ENCODE peak calls at places on chromosomes 7 and 10, in seven cellular contexts. U, G, A, Z, K, P and L are unnamed samples.
A peak's percentile ranks its signal among the peaks of the same experiment; 100 is the strongest.

GRCh38 chr7:2613926-2614613 is 17.7 kb upstream of the TTYH3 start:
- DNase-seq in P (peak; percentile 61), U (no peak), A (no peak), Z (no peak), K (no peak), G (peak; percentile 59), L (no peak)

GRCh38 chr10:184911-185310 is 49.7 kb downstream of the ZMYND11 start:
- DNase-seq in U (no peak), G (peak; percentile 50), Z (no peak), A (no peak), P (no peak), K (no peak), L (no peak)

GRCh38 chr7:26685636-26686035 is 178.8 kb downstream of the SKAP2 start:
- DNase-seq in P (no peak), G (peak; percentile 35), Z (no peak), A (no peak), K (no peak), U (no peak), L (no peak)

GRCh38 chr10:62239994-62240393 is 28.6 kb downstream of the RTKN2 start:
- DNase-seq in Z (no peak), K (no peak), U (no peak), A (no peak), G (peak; percentile 22), P (no peak), L (no peak)

GRCh38 chr7:38731195-38731594 is 100.0 kb upstream of the AMPH start:
- DNase-seq in K (no peak), U (no peak), Z (no peak), A (no peak), P (no peak), G (no peak), L (no peak)

GRCh38 chr7:130141161-130141857 is 63.9 kb downstream of the TMEM209 start:
- DNase-seq in Z (no peak), U (peak; percentile 61), K (peak; percentile 93), G (peak; percentile 86), P (peak; percentile 62), A (peak; percentile 92), L (no peak)

GRCh38 chr10:62890395-62890794 is 74.2 kb upstream of the EGR2 start:
- DNase-seq in P (no peak), K (no peak), G (no peak), Z (no peak), A (no peak), U (no peak), L (no peak)

GRCh38 chr7:79304711-79305110 is 148.8 kb downstream of the MAGI2 start:
- DNase-seq in A (no peak), Z (no peak), U (no peak), G (no peak), P (no peak), K (no peak), L (no peak)

GRCh38 chr10:86292462-86293322 is 73.9 kb downstream of the GRID1 start:
- DNase-seq in A (no peak), Z (no peak), K (no peak), U (no peak), G (no peak), P (no peak), L (no peak)

GRCh38 chr7:95469187-95469586 is 16.6 kb upstream of the ASB4 start:
- DNase-seq in Z (no peak), U (no peak), P (no peak), A (no peak), K (no peak), G (no peak), L (no peak)

GRCh38 chr7:68247566-68247965 is 1250.9 kb downstream of the TYW1 start:
- DNase-seq in Z (no peak), P (no peak), G (no peak), K (no peak), A (no peak), U (no peak), L (no peak)

GRCh38 chr10:88299787-88300186 is 283.3 kb downstream of the RNLS start:
- DNase-seq in G (no peak), A (no peak), U (no peak), K (no peak), P (no peak), Z (no peak), L (no peak)

GRCh38 chr10:113347508-113347907 is 205.3 kb upstream of the HABP2 start:
- DNase-seq in P (peak; percentile 29), U (no peak), A (no peak), G (no peak), Z (no peak), K (no peak), L (no peak)

GRCh38 chr10:129955591-129956284 is 8.3 kb downstream of the EBF3 start:
- DNase-seq in G (peak; percentile 36), A (no peak), Z (no peak), K (peak; percentile 38), U (peak; percentile 8), P (no peak), L (no peak)